ENCODE peak calls at places on chromosomes 11 and 22, in five cellular contexts. H is neuronal stem cell, O is K562, D is mammary epithelial cell, G is GM12878. W is an unnamed sample.

GRCh38 chr22:50403701-50404101 is 60.6 kb downstream of the PPP6R2 start:
- DNase-seq in G (no peak), O (no peak), H (no peak), D (no peak), W (no peak)

GRCh38 chr11:86374586-86374985 is at the start of gene CCDC81:
- DNase-seq in G (no peak), H (peak), O (no peak), D (no peak), W (no peak)

GRCh38 chr11:66142370-66143263 is 72.5 kb downstream of the PACS1 start:
- DNase-seq in O (no peak), D (peak), G (no peak), H (no peak), W (peak)

GRCh38 chr11:96554236-96554635 is 164.4 kb downstream of the JRKL start:
- DNase-seq in G (no peak), O (no peak), D (no peak), H (no peak), W (no peak)

GRCh38 chr11:99351620-99352019 is 330.9 kb downstream of the CNTN5 start:
- DNase-seq in O (no peak), H (no peak), G (no peak), D (no peak), W (no peak)

GRCh38 chr11:111845256-111846028 is 25.9 kb downstream of the ALG9 start:
- DNase-seq in D (no peak), H (no peak), G (no peak), O (no peak), W (no peak)

GRCh38 chr11:100734743-100735527 is 47.8 kb downstream of the ARHGAP42 start:
- DNase-seq in O (no peak), G (peak), D (no peak), H (no peak), W (no peak)

GRCh38 chr11:114201219-114201618 is 95.0 kb upstream of the NNMT start:
- DNase-seq in G (no peak), D (no peak), H (no peak), O (no peak), W (no peak)

GRCh38 chr11:112318193-112318592 is 57.5 kb upstream of the PLET1 start:
- DNase-seq in H (no peak), G (no peak), D (peak), O (peak), W (no peak)

GRCh38 chr11:113137735-113138529 is 176.5 kb upstream of the TTC12 start:
- DNase-seq in O (peak), H (no peak), D (no peak), G (no peak), W (no peak)

GRCh38 chr11:103594283-103594682 is 442.2 kb upstream of the DDI1 start:
- DNase-seq in D (peak), G (no peak), H (no peak), O (no peak), W (no peak)

GRCh38 chr11:64438986-64439771 is 80.2 kb downstream of the RPS6KA4 start:
- DNase-seq in H (no peak), O (no peak), D (peak), G (no peak), W (no peak)

GRCh38 chr11:124405611-124406010 is 6.8 kb upstream of the OR8B3 start:
- DNase-seq in O (no peak), H (no peak), G (no peak), D (no peak), W (no peak)

GRCh38 chr22:31099386-31099785 is 8.0 kb downstream of the SELENOM start:
- DNase-seq in O (no peak), H (no peak), D (no peak), G (no peak), W (no peak)

GRCh38 chr11:108703916-108704315 is 39.0 kb downstream of the DDX10 start:
- DNase-seq in G (no peak), D (peak), O (no peak), H (no peak), W (no peak)

GRCh38 chr11:123653997-123654565 is 343 bp downstream of the SCN3B start:
- DNase-seq in G (no peak), O (peak), H (peak), D (peak), W (no peak)

GRCh38 chr22:41919357-41920224 is 4.7 kb upstream of the SHISA8 start:
- DNase-seq in H (no peak), G (peak), O (peak), D (no peak), W (peak)

GRCh38 chr22:32411388-32411787 is 659 bp downstream of the RTCB start:
- DNase-seq in G (no peak), H (no peak), D (peak), O (peak), W (peak)

GRCh38 chr11:70394211-70394950 is 3.9 kb upstream of the CTTN start:
- DNase-seq in D (no peak), H (no peak), G (no peak), O (no peak), W (no peak)

GRCh38 chr11:96256604-96257003 is 86.4 kb downstream of the MAML2 start:
- DNase-seq in G (no peak), H (no peak), O (no peak), D (no peak), W (no peak)

GRCh38 chr11:64767344-64768299 is 7.8 kb upstream of the PYGM start:
- DNase-seq in D (no peak), H (peak), O (peak), G (no peak), W (peak)

GRCh38 chr11:76622481-76623094 is 48.0 kb downstream of the LRRC32 start:
- DNase-seq in D (no peak), O (no peak), G (no peak), H (no peak), W (no peak)

GRCh38 chr22:45817705-45818104 is 146.1 kb downstream of the ATXN10 start:
- DNase-seq in D (no peak), H (no peak), G (no peak), O (no peak), W (no peak)
- H3K27ac ChIP-seq in D (no peak), H (no peak), G (no peak), O (no peak), W (no peak)

DNA sequence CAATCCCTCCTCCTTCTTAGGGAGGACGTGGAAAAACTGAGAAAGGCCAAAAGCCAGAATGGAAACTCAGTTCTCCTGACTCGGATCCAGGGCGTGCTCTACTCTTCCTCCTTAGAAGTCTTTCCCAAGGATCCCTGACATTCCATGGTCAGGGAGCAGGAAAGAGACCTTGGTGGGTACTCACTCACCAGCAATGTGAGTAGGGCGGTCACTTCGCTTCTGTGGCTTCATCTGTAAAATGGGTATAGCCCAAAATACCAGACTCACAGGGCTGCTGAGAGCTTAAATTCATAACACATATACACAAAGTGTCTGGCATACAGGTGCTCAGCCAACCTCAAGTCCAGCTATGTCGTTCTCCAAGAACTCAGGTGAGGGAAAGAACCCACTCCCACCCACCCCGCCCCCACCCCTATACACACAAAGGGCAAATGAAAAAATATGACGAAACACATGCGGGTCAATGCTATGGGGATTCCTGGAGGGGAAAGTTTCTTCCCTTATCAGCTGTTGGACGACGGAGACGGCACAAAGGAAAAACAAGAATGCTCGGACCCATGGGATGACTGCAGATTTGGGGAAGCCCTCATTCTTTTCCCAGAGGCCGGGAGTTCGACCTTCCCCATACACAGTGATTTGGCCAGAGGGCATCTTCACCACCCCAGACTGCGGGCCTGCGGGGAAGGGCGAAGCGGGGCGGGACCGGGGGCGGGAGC is 471 bp upstream of the KCTD17 start:
- DNase-seq in G (no peak), O (no peak), D (no peak), H (peak), W (no peak)
- H3K9ac ChIP-seq in G (no peak), O (no peak), D (no peak), H (no peak), W (peak)

DNA sequence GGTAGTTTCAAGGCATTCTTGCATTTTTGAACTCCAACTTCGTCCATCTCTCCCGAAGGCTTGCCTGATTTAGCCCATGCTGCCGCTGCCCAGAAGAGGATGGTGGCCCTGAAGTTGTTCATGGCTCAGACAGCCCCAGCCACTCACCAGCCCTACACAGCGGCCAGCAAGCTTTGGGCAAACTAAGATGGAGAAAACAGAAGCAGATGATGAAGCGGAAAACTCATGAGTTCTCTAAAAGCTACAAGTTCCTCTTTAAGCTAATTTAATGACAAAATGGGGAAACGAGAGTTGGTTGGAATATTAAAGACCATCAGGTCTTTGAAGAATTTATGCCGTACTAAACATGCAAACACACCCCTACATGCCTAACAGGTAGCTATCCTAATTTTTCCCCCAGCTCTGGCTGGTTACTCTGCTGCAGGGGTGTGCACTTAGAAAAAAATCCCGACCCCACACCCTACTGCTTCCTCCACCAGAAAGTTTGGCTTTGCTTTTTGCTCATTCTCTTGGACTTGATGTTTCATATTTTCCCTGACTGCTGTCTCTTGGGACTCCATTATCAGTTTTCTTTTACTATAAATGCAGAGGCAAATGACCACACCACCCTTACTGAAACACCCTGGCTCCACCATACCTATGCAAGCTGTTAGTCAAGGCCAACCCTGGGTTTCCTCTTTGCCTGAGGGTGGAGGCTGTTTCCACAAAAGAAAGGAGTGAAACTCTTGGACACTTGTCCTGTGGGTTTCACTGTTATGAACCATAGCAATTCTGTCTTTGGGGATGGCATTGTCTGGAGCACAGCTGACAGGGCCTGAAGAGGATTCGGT is at the start of gene MPEG1:
- DNase-seq in O (no peak), H (no peak), D (no peak), G (no peak), W (peak)
- H3K27ac ChIP-seq in O (no peak), H (no peak), D (no peak), G (peak), W (peak)

GRCh38 chr11:28702871-28703270 is 594.7 kb downstream of the METTL15 start:
- DNase-seq in O (no peak), H (no peak), G (no peak), D (no peak), W (no peak)

GRCh38 chr11:28703371-28703770 is 595.2 kb downstream of the METTL15 start:
- DNase-seq in G (no peak), D (no peak), H (no peak), O (no peak), W (no peak)

GRCh38 chr11:28701760-28702449 is 593.7 kb downstream of the METTL15 start:
- DNase-seq in G (no peak), O (no peak), H (no peak), D (peak), W (no peak)

GRCh38 chr11:28702450-28702790 is 594.2 kb downstream of the METTL15 start:
- DNase-seq in G (no peak), D (no peak), O (no peak), H (no peak), W (no peak)

DNA sequence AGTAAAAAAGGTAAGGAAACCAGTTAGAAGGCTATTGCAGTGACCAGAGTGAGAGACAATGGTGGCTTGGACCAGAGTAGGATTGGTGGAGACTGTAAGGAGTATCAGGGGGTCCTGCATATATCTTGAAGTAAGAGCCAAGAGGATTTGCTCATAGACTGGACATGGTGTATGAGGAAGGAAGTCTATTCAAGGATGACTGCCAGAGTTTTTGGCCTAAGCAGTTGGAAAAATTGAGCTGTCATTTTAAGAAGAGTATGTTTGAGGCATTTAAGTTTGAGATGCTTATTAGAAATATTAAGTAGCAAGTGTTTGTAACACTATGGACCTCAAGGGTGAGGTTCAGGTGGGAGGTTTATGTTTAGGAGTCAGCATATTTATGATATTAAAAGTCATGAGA is 596.6 kb downstream of the METTL15 start:
- DNase-seq in H (no peak), D (no peak), O (no peak), G (no peak), W (no peak)
- H3K9ac ChIP-seq in H (no peak), D (no peak), O (no peak), G (no peak), W (no peak)

GRCh38 chr22:46003271-46004091 is 26.5 kb upstream of the WNT7B start:
- DNase-seq in G (no peak), H (no peak), D (no peak), O (no peak), W (no peak)

GRCh38 chr22:46001426-46002106 is 24.6 kb upstream of the WNT7B start:
- DNase-seq in G (no peak), H (no peak), D (no peak), O (no peak), W (no peak)

GRCh38 chr22:46001046-46001425 is 24.1 kb upstream of the WNT7B start:
- DNase-seq in D (no peak), O (no peak), G (no peak), H (no peak), W (peak)

GRCh38 chr22:46004105-46004866 is 27.3 kb upstream of the WNT7B start:
- DNase-seq in G (no peak), D (no peak), H (no peak), O (no peak), W (no peak)

DNA sequence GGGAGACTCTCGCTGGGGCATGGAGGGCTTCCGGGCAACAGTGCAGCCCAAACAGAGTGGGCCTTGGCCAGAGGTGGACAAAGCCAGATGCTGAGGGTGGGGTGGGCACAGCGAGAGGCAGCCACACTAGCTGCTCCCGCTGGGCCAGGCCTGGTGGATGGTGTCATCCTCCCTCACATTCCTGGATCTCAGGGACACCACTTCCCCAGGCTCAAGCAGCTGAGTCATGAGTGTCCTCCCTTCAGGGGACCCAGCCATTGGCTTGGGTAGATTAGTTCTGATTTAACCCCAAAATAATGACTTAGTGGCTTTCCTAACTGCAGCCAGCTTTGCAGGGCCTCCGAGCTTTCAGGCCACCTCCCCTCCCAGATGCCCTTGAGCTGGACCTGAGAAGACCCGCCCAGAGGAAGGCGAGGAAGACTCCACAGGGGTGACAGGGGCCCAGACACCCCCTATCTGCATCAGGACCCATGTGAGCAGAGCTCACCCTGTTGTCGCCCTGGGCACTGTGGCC is 25.9 kb upstream of the WNT7B start:
- DNase-seq in O (no peak), D (no peak), H (no peak), G (no peak), W (no peak)
- H3K27ac ChIP-seq in O (no peak), D (no peak), H (no peak), G (no peak), W (no peak)

GRCh38 chr11:130571519-130571918 is 123.1 kb downstream of the ADAMTS15 start:
- DNase-seq in H (no peak), D (no peak), O (no peak), G (no peak), W (no peak)
- H3K9ac ChIP-seq in H (no peak), D (no peak), O (no peak), G (no peak), W (no peak)

DNA sequence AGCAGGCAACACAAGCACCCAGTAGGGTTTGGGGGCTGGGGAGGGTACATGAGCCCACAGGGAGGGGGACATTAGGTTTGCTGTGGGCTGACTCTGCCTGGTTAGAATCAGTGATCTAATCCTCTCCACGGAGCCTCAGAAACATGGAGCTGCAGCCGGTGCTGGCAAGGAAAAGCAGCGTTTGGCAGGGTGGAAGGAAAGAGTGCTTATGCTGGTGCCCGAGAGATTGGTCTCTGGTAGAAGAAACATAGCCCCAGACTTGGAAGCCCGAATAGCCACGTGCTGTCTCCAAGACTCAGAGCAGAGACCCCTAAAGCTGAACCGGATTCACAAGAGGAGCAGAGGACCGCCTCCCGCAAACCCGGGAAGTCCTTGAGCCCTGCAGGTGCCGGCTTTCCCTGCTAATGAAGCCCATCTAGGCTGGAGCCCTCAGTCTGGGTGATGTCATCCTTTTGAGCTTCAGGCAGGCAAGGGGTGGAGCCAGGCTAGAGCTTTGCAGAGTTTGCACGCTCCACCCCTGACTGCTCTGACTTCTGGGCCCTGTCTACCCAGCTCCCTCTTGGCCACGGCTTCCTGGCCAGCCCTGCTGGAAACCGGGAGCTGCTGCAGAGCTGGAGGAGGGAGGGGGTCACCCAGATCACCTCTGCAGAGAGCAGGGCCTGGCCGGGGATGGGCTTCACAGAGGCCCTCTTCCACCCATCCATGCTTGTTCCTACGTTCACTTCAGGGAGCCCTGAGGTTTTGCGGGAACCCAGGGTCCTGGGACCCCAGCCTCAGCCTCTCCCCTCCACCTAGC is 35.0 kb upstream of the JAM3 start:
- DNase-seq in G (no peak), H (peak), D (peak), O (peak), W (peak)
- H3K27ac ChIP-seq in G (no peak), H (no peak), D (no peak), O (no peak), W (peak)

DNA sequence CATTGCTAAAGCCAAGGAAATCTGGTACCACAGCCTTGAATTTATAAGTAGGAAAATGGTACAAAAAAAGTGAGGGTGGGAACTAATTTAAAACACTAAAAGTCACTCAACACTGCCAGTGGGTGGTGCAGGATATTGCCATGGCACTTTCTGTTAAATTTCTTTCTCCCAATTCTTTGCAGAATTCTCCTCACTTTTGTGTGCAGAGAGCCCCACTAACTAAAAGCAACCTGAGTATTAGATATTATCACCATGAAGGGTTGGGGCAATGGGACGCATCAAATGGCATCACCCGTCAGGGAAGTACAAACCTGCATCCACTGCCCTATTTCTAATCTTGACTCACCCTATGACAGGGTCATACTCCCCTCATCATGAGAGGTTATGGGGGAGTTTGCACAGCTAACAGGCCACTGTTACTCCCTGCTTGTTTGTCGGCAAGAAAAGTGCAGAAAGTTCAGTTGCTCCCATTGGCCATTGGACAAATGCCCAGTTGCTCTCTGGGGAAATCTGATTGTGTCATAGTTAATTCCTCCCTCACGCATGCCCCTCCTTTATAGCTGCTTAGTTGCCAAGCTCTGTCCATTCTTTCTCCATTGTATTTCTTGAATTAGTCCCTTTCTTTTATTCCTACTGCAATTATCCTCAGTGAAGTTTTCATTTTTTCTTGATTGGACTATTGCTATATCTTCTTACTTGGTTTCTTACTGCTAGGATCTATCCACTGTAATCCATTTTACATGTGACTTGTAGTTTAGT is 93.8 kb upstream of the BLID start:
- DNase-seq in D (no peak), O (no peak), G (no peak), H (no peak), W (no peak)
- H3K9ac ChIP-seq in D (no peak), O (no peak), G (no peak), H (no peak), W (no peak)

DNA sequence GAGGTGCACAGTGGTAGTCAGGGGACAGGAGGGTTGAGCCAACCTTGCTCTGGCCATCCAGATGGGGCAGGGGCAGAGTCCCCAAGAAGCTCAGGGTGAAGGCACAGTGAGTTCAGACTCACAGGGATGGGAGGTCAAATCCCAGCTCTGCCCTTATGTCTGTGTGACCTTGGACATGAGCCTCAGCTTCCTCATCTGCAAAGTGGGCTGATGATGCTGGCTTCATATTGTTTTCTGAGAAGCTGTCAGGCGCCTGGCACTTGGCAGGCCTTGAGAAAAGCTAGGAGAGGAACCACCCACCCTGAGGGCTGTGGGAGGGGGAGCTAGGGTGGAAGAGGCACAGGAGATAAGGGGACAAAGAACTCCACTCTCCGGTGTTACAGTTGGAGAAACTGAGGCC is 23.6 kb downstream of the CYTH4 start:
- DNase-seq in D (no peak), H (no peak), G (no peak), O (no peak), W (no peak)
- H3K27ac ChIP-seq in D (peak), H (no peak), G (peak), O (no peak), W (no peak)

W was measured in Karpas-422.